ENCODE peak calls at places on chromosomes 3 and 15, in four cellular contexts. M is IMR-90; N is activated CD4-positive, alpha-beta T cell treated with anti-CD3 and anti-CD28 coated beads for 24 hours; E is dorsolateral prefrontal cortex. X is an unnamed sample.

GRCh38 chr3:110495201-110495927 is 576.3 kb upstream of the NECTIN3 start:
- DNase-seq in M (no peak), N (no peak), E (no peak), X (no peak)

GRCh38 chr3:184687363-184688049 is 24.4 kb downstream of the MAGEF1 start:
- DNase-seq in M (no peak), N (no peak), E (no peak), X (no peak)

GRCh38 chr3:160105902-160106584 is 117.4 kb downstream of the IL12A start:
- DNase-seq in M (no peak), N (no peak), E (no peak), X (no peak)

GRCh38 chr3:134618986-134619615 is 31.7 kb downstream of the KY start:
- DNase-seq in M (no peak), N (no peak), E (no peak), X (no peak)

GRCh38 chr3:104323226-104323625 is 1043.5 kb upstream of the ALCAM start:
- DNase-seq in M (no peak), N (no peak), E (no peak), X (no peak)

GRCh38 chr15:32994810-32995424 is 199.6 kb downstream of the FMN1 start:
- DNase-seq in M (peak), N (no peak), E (no peak), X (no peak)

GRCh38 chr15:29888651-29889050 is 66.4 kb upstream of the TJP1 start:
- DNase-seq in M (peak), N (no peak), E (no peak), X (no peak)

GRCh38 chr3:37329465-37329864 is 155.1 kb upstream of the LRRFIP2 start:
- DNase-seq in M (no peak), N (no peak), E (no peak), X (no peak)

GRCh38 chr3:13879102-13879945 is 547 bp downstream of the WNT7A start:
- DNase-seq in M (no peak), N (no peak), E (no peak), X (no peak)

GRCh38 chr3:81910244-81910852 is 148.9 kb upstream of the GBE1 start:
- DNase-seq in M (peak), N (peak), E (no peak), X (no peak)

GRCh38 chr15:42349178-42349577 is 10.1 kb upstream of the CAPN3 start:
- DNase-seq in M (peak), N (no peak), E (no peak), X (no peak)

GRCh38 chr3:162641317-162641716 is 1144.7 kb downstream of the OTOL1 start:
- DNase-seq in M (no peak), N (no peak), E (no peak), X (no peak)

GRCh38 chr3:173750095-173750494 is 352.6 kb downstream of the NLGN1 start:
- DNase-seq in M (peak), N (no peak), E (no peak), X (no peak)

GRCh38 chr15:44810237-44810636 is 73.9 kb downstream of the TRIM69 start:
- DNase-seq in M (no peak), N (no peak), E (no peak), X (no peak)

GRCh38 chr3:39960515-39961403 is 151.3 kb downstream of the MYRIP start:
- DNase-seq in M (no peak), N (no peak), E (no peak), X (no peak)